ENCODE peak calls at places on chromosomes 11 and 22, in ten cellular contexts. F, R, I, X, Q, A, V, H, L and G are unnamed samples.

GRCh38 chr11:73999581-74000306 is 9.1 kb downstream of the UCP3 start:
- DNase-seq in V (no peak), L (no peak), R (no peak), X (no peak), Q (no peak), F (no peak), A (no peak), H (no peak), I (no peak), G (no peak)

GRCh38 chr11:15889972-15890371 is 466.4 kb downstream of the SOX6 start:
- DNase-seq in X (no peak), F (no peak), I (no peak), R (no peak), Q (peak), A (no peak), H (no peak), L (peak), V (no peak), G (no peak)

GRCh38 chr22:47564651-47565050 is 802.2 kb downstream of the TBC1D22A start:
- DNase-seq in I (no peak), H (no peak), A (no peak), Q (no peak), R (no peak), X (no peak), L (no peak), V (no peak), F (no peak), G (no peak)

GRCh38 chr22:32661296-32661695 is 140.2 kb upstream of the TIMP3 start:
- DNase-seq in F (no peak), Q (peak), R (no peak), I (no peak), L (peak), V (no peak), H (no peak), A (no peak), X (peak), G (peak)

GRCh38 chr22:45537734-45538181 is 35.1 kb downstream of the FBLN1 start:
- DNase-seq in Q (no peak), R (no peak), F (no peak), A (no peak), L (peak), H (peak), V (no peak), X (peak), I (no peak), G (no peak)

GRCh38 chr11:124970925-124971324 is 16.9 kb downstream of the CCDC15 start:
- DNase-seq in I (no peak), R (no peak), Q (no peak), V (no peak), F (no peak), H (no peak), A (peak), X (no peak), L (peak), G (no peak)

GRCh38 chr22:37193629-37194191 is 5.7 kb upstream of the C1QTNF6 start:
- DNase-seq in V (no peak), I (no peak), X (no peak), R (no peak), F (no peak), L (no peak), Q (no peak), A (peak), H (no peak), G (no peak)

GRCh38 chr11:73154178-73154577 is 12.1 kb upstream of the FCHSD2 start:
- DNase-seq in I (no peak), Q (no peak), A (no peak), F (no peak), X (no peak), R (no peak), H (no peak), V (no peak), L (no peak), G (no peak)

GRCh38 chr11:46253258-46254134 is 24.0 kb upstream of the CREB3L1 start:
- DNase-seq in V (no peak), A (no peak), F (no peak), Q (no peak), R (no peak), I (no peak), L (peak), H (no peak), X (no peak), G (no peak)

GRCh38 chr11:36258730-36259360 is 30.4 kb downstream of the COMMD9 start:
- DNase-seq in A (peak), I (peak), H (peak), L (peak), X (no peak), F (peak), Q (peak), V (peak), R (no peak), G (no peak)

GRCh38 chr22:29092243-29092642 is 19.4 kb downstream of the KREMEN1 start:
- DNase-seq in V (peak), H (no peak), Q (no peak), X (no peak), I (no peak), R (no peak), A (no peak), F (no peak), L (no peak), G (no peak)

GRCh38 chr11:110182886-110183285 is 89.7 kb downstream of the ZC3H12C start:
- DNase-seq in X (no peak), A (no peak), R (no peak), Q (no peak), L (no peak), I (no peak), V (no peak), H (no peak), F (no peak), G (no peak)

GRCh38 chr11:65640483-65641207 is 2.7 kb downstream of the SIPA1 start:
- DNase-seq in A (no peak), Q (no peak), F (no peak), R (no peak), V (no peak), I (peak), X (peak), H (no peak), L (no peak), G (no peak)

GRCh38 chr11:44269369-44270351 is 40.3 kb downstream of the ALX4 start:
- DNase-seq in L (peak), F (no peak), H (peak), X (no peak), A (no peak), R (no peak), V (no peak), I (peak), Q (no peak), G (no peak)

GRCh38 chr11:45902452-45903380 is 4.4 kb downstream of the FREY1 start:
- DNase-seq in I (no peak), A (no peak), X (no peak), V (no peak), F (no peak), R (no peak), H (no peak), Q (no peak), L (no peak), G (no peak)

GRCh38 chr11:62547691-62548281 is 1.2 kb upstream of the AHNAK start:
- DNase-seq in Q (no peak), R (no peak), A (peak), H (no peak), V (no peak), X (no peak), L (no peak), I (no peak), F (no peak), G (no peak)

GRCh38 chr22:29023172-29023796 is 38.3 kb downstream of the C22orf31 start:
- DNase-seq in I (no peak), H (no peak), A (no peak), Q (no peak), L (no peak), V (no peak), X (no peak), F (no peak), R (no peak), G (no peak)

GRCh38 chr22:43838161-43838560 is 24.2 kb downstream of the SULT4A1 start:
- DNase-seq in X (no peak), A (no peak), H (no peak), Q (no peak), V (no peak), F (no peak), L (no peak), I (no peak), R (no peak), G (no peak)

GRCh38 chr11:67370351-67371076 is 2.9 kb downstream of the CLCF1 start:
- DNase-seq in I (no peak), L (no peak), H (no peak), R (no peak), Q (no peak), V (no peak), A (no peak), X (no peak), F (no peak), G (no peak)

GRCh38 chr22:26669060-26669481 is 11.7 kb downstream of the MIAT start:
- DNase-seq in R (no peak), L (no peak), H (no peak), V (peak), A (peak), X (no peak), Q (no peak), F (peak), I (no peak), G (no peak)

GRCh38 chr22:49726701-49727101 is 101.0 kb downstream of the BRD1 start:
- DNase-seq in F (no peak), V (no peak), X (no peak), R (no peak), I (no peak), L (no peak), H (no peak), Q (no peak), A (no peak), G (no peak)

GRCh38 chr22:30857791-30858190 is 110.8 kb downstream of the MORC2 start:
- DNase-seq in L (no peak), H (no peak), X (no peak), Q (no peak), V (no peak), F (no peak), R (no peak), A (no peak), I (no peak), G (no peak)

GRCh38 chr11:6646631-6647281 is 8.9 kb downstream of the DCHS1 start:
- DNase-seq in H (no peak), R (no peak), X (peak), Q (no peak), F (no peak), A (no peak), I (no peak), L (peak), V (no peak), G (no peak)

GRCh38 chr11:63564056-63564784 is 1.0 kb upstream of the PLAAT2 start:
- DNase-seq in A (no peak), V (no peak), L (no peak), F (no peak), Q (no peak), R (no peak), I (no peak), X (peak), H (no peak), G (no peak)

GRCh38 chr22:44125421-44125820 is 55.3 kb upstream of the PARVG start:
- DNase-seq in A (no peak), L (no peak), V (no peak), F (no peak), X (no peak), I (peak), H (no peak), Q (no peak), R (no peak), G (no peak)

GRCh38 chr11:11157201-11157600 is 195.8 kb downstream of the CSNK2A3 start:
- DNase-seq in H (no peak), Q (no peak), R (no peak), L (peak), V (no peak), F (peak), X (no peak), I (no peak), A (peak), G (no peak)

GRCh38 chr11:91303754-91304153 is 920.9 kb upstream of the FAT3 start:
- DNase-seq in F (no peak), A (no peak), Q (no peak), V (no peak), R (no peak), H (no peak), I (no peak), X (no peak), L (no peak), G (no peak)

GRCh38 chr11:130262424-130262823 is 52.3 kb downstream of the ZBTB44 start:
- DNase-seq in L (no peak), Q (no peak), F (no peak), H (no peak), A (no peak), X (no peak), R (no peak), I (no peak), V (no peak), G (no peak)

GRCh38 chr11:73359341-73359740 is 16.9 kb upstream of the RELT start:
- DNase-seq in R (peak), F (no peak), Q (no peak), L (peak), A (no peak), V (no peak), I (no peak), X (no peak), H (no peak), G (no peak)

GRCh38 chr11:69442807-69443137 is 38.7 kb upstream of the LINC01488 start:
- DNase-seq in I (no peak), V (peak), X (no peak), Q (no peak), R (no peak), A (no peak), F (no peak), H (no peak), L (peak), G (no peak)

GRCh38 chr22:35984776-35985175 is 43.8 kb downstream of the RBFOX2 start:
- DNase-seq in V (no peak), A (no peak), L (no peak), F (no peak), I (no peak), R (no peak), Q (no peak), H (no peak), X (no peak), G (no peak)

GRCh38 chr22:35985361-35985760 is 43.3 kb downstream of the RBFOX2 start:
- DNase-seq in L (no peak), F (no peak), V (no peak), A (no peak), X (no peak), Q (no peak), H (no peak), I (no peak), R (no peak), G (no peak)

GRCh38 chr22:35987487-35987886 is 41.1 kb downstream of the RBFOX2 start:
- DNase-seq in R (no peak), X (no peak), V (no peak), L (no peak), F (no peak), H (no peak), A (no peak), Q (no peak), I (no peak), G (no peak)

GRCh38 chr22:35984183-35984710 is 44.4 kb downstream of the RBFOX2 start:
- DNase-seq in L (no peak), V (no peak), A (no peak), R (no peak), H (no peak), F (no peak), I (no peak), Q (no peak), X (no peak), G (no peak)

DNA sequence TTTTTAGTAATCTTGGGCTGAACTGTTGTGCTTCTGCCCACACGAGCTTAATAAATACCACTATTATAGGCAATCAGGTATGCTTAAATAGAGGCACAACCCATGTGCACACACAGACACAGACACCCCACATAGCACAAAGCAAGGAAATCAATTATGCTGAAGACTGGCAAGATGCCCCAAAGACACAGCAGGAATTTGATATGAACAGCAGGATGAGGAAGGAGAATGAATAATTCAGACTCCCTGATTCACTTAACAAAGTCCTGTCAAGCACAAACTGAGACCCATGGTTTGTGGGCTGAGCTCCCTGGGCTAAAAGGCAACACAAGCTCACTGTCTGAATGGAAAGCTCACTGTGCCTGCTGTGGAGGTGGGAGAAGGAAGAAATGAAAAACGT is 42.5 kb downstream of the RBFOX2 start:
- DNase-seq in R (no peak), H (no peak), I (no peak), Q (no peak), F (no peak), A (no peak), X (no peak), V (no peak), L (peak), G (no peak)
- TF ChIP-seq CTCF in R (no peak), H (no peak), I (no peak), Q (no peak), F (no peak), A (no peak), X (no peak), V (no peak), L (no peak), G (no peak)

GRCh38 chr11:33736148-33736809 is at the start of gene CD59:
- DNase-seq in X (peak), I (peak), Q (peak), H (peak), L (peak), F (peak), V (peak), R (peak), A (peak), G (peak)
- TF ChIP-seq CTCF in X (no peak), I (no peak), Q (no peak), H (no peak), L (no peak), F (no peak), V (no peak), R (peak), A (no peak), G (no peak)

GRCh38 chr11:12577746-12578644 is 96.2 kb upstream of the TEAD1 start:
- DNase-seq in L (no peak), A (peak), Q (no peak), F (no peak), H (no peak), I (no peak), X (no peak), V (no peak), R (no peak), G (no peak)
- TF ChIP-seq CTCF in L (no peak), A (no peak), Q (no peak), F (no peak), H (no peak), I (no peak), X (no peak), V (no peak), R (no peak), G (no peak)

DNA sequence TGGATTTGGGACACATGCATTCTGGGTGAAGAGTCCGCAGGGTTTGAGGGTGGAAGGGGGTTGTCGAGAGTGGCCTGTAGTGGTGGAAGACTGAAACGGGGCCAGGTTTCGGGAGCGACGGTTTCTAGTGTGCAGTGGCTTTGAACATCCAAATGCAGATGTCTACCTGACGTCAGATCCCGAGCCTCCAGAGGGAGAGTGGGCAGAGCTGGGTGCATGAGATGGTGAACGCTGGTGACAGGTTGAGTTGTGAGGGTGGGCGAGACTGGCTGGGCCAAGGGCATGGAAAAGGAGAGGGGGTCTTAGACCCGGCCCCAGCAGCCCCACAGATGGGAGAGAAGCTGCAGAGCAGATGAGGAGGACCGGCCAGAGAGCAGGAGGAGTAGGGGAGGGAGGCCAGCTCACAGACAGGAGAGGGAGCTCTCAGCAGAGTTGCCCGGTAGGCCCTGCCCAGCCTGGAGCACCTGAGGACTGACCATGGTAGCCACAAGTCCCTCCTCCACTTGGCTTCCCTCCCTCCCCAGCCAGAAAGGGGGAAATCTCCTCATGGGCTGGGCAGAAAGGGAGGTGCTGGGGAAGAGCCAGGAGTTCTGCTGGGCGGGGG is 14.2 kb downstream of the KCNJ4 start:
- DNase-seq in Q (no peak), I (no peak), L (no peak), R (no peak), A (no peak), F (no peak), H (no peak), X (no peak), V (no peak), G (no peak)
- TF ChIP-seq CTCF in Q (no peak), I (no peak), L (no peak), R (no peak), A (no peak), F (no peak), H (no peak), X (no peak), V (no peak), G (no peak)

GRCh38 chr11:95231881-95232605 is 1.0 kb upstream of the SESN3 start:
- DNase-seq in Q (no peak), I (peak), R (no peak), F (peak), L (peak), A (no peak), X (peak), H (peak), V (peak), G (peak)

GRCh38 chr11:95230054-95231034 is 658 bp downstream of the SESN3 start:
- DNase-seq in H (peak), X (peak), Q (no peak), I (no peak), A (no peak), V (peak), L (peak), R (no peak), F (peak), G (no peak)

GRCh38 chr11:95229199-95230053 is 1.6 kb downstream of the SESN3 start:
- DNase-seq in V (no peak), R (no peak), X (no peak), A (no peak), Q (no peak), I (no peak), F (no peak), H (no peak), L (peak), G (no peak)

GRCh38 chr11:95232666-95233065 is 1.7 kb upstream of the SESN3 start:
- DNase-seq in F (no peak), A (no peak), H (no peak), I (no peak), V (no peak), R (no peak), Q (no peak), L (no peak), X (no peak), G (no peak)

DNA sequence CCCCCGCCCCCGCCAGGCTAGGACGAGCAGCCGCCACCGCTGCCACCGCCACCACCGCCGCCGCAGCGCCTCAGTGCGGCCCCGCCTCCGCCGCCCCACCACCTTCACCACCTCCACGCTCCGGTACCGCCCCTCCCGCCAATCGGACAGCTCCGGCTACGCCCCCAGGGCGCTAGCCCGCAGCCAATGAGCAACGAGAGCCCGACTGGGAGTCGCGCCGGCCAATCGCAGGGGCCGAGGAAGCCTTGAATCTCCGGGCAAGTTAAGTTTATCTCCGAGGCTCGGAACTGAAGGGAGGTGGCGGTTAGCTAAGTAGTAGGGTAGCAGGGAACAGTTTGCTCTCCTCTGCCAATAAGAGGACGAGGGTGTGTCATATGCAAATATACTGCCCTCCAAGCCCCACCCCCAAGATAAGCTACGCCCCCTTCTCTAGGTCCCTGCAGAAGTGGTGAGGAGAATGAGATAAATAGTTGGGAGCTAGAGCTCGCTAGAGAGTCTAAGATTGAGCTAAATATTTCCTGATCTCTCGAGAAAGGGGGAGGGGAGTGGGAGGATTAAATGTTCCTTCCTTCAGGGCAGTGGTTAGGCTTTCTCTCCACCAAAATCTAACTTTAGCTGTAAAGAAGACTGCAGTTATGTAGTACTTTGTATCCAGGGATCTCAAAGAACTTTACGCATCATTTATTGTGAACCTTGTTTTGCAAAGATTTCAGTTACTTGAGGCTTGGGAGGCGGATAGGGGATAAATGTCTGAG is at the start of gene SESN3:
- DNase-seq in X (peak), R (peak), V (peak), H (peak), I (peak), A (peak), Q (peak), L (peak), F (peak), G (peak)
- TF ChIP-seq CTCF in X (no peak), R (no peak), V (no peak), H (no peak), I (no peak), A (no peak), Q (no peak), L (peak), F (no peak), G (no peak)

GRCh38 chr11:13834463-13834862 is 128.1 kb upstream of the SPON1 start:
- DNase-seq in H (no peak), L (no peak), Q (no peak), A (peak), I (no peak), X (no peak), V (no peak), R (no peak), F (peak), G (no peak)
- TF ChIP-seq CTCF in H (no peak), L (peak), Q (peak), A (no peak), I (no peak), X (no peak), V (no peak), R (no peak), F (peak), G (no peak)